ENCODE peak calls at places on chromosomes 1 and 21, in four cellular contexts. C, K, P and U are unnamed samples.

GRCh38 chr1:28812669-28813468 is 899 bp downstream of the OPRD1 start:
- DNase-seq in K (no peak), P (no peak), C (no peak), U (no peak)

GRCh38 chr1:61277129-61277801 is 194.9 kb downstream of the NFIA start:
- DNase-seq in C (no peak), P (no peak), K (no peak), U (no peak)

GRCh38 chr21:27466175-27466574 is 499.3 kb upstream of the ADAMTS5 start:
- DNase-seq in K (no peak), P (no peak), C (no peak), U (no peak)

GRCh38 chr1:39409055-39409816 is 82.2 kb upstream of the BMP8A start:
- DNase-seq in P (peak; percentile 63), C (peak; percentile 62), K (peak; percentile 49), U (peak; percentile 70)

GRCh38 chr1:224080082-224080774 is 33.7 kb upstream of the FBXO28 start:
- DNase-seq in P (peak; percentile 47), C (peak; percentile 77), K (peak; percentile 32), U (no peak)

GRCh38 chr21:36466061-36466511 is 13.8 kb downstream of the CLDN14 start:
- DNase-seq in K (no peak), P (no peak), C (no peak), U (no peak)

GRCh38 chr1:172095831-172096230 is 254.5 kb downstream of the DNM3 start:
- DNase-seq in P (no peak), C (no peak), K (no peak), U (no peak)

GRCh38 chr1:117824612-117825011 is 104.8 kb downstream of the GDAP2 start:
- DNase-seq in K (no peak), C (peak; percentile 43), P (no peak), U (no peak)

GRCh38 chr1:1080122-1080753 is 6.1 kb upstream of the RNF223 start:
- DNase-seq in C (peak; percentile 72), K (peak; percentile 36), P (peak; percentile 42), U (peak; percentile 88)